ENCODE peak calls at places on chromosome 3, in nine cellular contexts. U is memory B cell; O is NCI-H1092; N is stimulated activated CD8-positive, alpha-beta memory T cell treated with anti-CD3 and anti-CD28 coated beads, Interleukin-7, amount 100 ng/mL, for 24 hours; C is right lobe of liver; Q is caudate nucleus; L is nephron progenitor cell; M is CD8-positive, alpha-beta T cell; V is GM20000. F is an unnamed sample.

GRCh38 chr3:178845446-178846118 is 226.0 kb downstream of the ZMAT3 start:
- DNase-seq in C (no peak), N (no peak), L (no peak), V (no peak), Q (no peak), O (no peak), M (no peak), U (no peak), F (no peak)

GRCh38 chr3:48023377-48023776 is 7.2 kb upstream of the MAP4 start:
- DNase-seq in C (no peak), V (no peak), N (no peak), M (no peak), Q (no peak), L (no peak), U (no peak), O (no peak), F (no peak)

GRCh38 chr3:57078366-57079220 is 18.1 kb downstream of the SPATA12 start:
- DNase-seq in M (no peak), U (peak), N (no peak), V (peak), Q (no peak), L (peak), O (no peak), C (no peak), F (peak)

GRCh38 chr3:191393146-191393545 is 62.8 kb upstream of the UTS2B start:
- DNase-seq in C (no peak), M (no peak), V (no peak), Q (no peak), O (no peak), N (no peak), L (no peak), U (no peak), F (no peak)

GRCh38 chr3:149783576-149783975 is 8.8 kb downstream of the ANKUB1 start:
- DNase-seq in M (no peak), C (no peak), V (no peak), O (no peak), N (no peak), Q (no peak), L (no peak), U (peak), F (no peak)

GRCh38 chr3:133712017-133712416 is 34.2 kb upstream of the TF start:
- DNase-seq in V (no peak), C (peak), O (no peak), L (no peak), N (no peak), M (no peak), Q (no peak), U (no peak), F (no peak)

GRCh38 chr3:72549819-72550581 is 298.2 kb downstream of the SHQ1 start:
- DNase-seq in M (no peak), U (no peak), Q (no peak), C (no peak), O (no peak), N (no peak), L (no peak), V (peak), F (peak)

GRCh38 chr3:151599103-151599672 is 134.5 kb upstream of the AADACL2 start:
- DNase-seq in C (no peak), O (no peak), L (peak), M (no peak), U (no peak), Q (no peak), N (no peak), V (no peak), F (no peak)

GRCh38 chr3:128922804-128923459 is 43.5 kb downstream of the ACAD9 start:
- DNase-seq in C (peak), M (peak), U (no peak), Q (no peak), O (no peak), N (peak), V (no peak), L (no peak), F (no peak)

GRCh38 chr3:189900578-189900977 is 220.1 kb downstream of the P3H2 start:
- DNase-seq in O (no peak), V (no peak), C (no peak), N (no peak), Q (no peak), M (no peak), U (no peak), L (no peak), F (no peak)

GRCh38 chr3:12287727-12288465 is 974 bp upstream of the PPARG start:
- DNase-seq in V (peak), L (peak), U (no peak), C (peak), N (no peak), O (no peak), Q (no peak), M (no peak), F (peak)

GRCh38 chr3:58151637-58152036 is 59.1 kb downstream of the DNASE1L3 start:
- DNase-seq in M (no peak), C (peak), V (no peak), O (no peak), Q (no peak), L (no peak), U (no peak), N (no peak), F (no peak)

GRCh38 chr3:149964296-149964695 is 6.4 kb downstream of the PFN2 start:
- DNase-seq in U (no peak), L (no peak), O (no peak), V (no peak), Q (no peak), C (no peak), M (no peak), N (no peak), F (no peak)

GRCh38 chr3:53513556-53514190 is 19.3 kb downstream of the CACNA1D start:
- DNase-seq in C (no peak), V (no peak), N (no peak), L (no peak), O (no peak), U (no peak), M (no peak), Q (no peak), F (no peak)

GRCh38 chr3:21752749-21753347 is 1.8 kb upstream of the ZNF385D start:
- DNase-seq in C (no peak), L (no peak), M (no peak), V (no peak), Q (no peak), U (no peak), N (no peak), O (no peak), F (peak)

GRCh38 chr3:13301295-13301987 is 118.7 kb downstream of the NUP210 start:
- DNase-seq in C (no peak), N (no peak), M (no peak), U (no peak), Q (no peak), L (peak), O (no peak), V (peak), F (peak)

GRCh38 chr3:44421280-44421679 is 56.2 kb downstream of the ZNF445 start:
- DNase-seq in L (no peak), M (no peak), Q (no peak), O (no peak), N (no peak), U (no peak), C (peak), V (no peak), F (no peak)

GRCh38 chr3:170977911-170978310 is 48.6 kb downstream of the SLC2A2 start:
- DNase-seq in U (no peak), L (no peak), V (no peak), N (no peak), C (no peak), O (no peak), M (no peak), Q (no peak), F (no peak)

GRCh38 chr3:149646181-149646766 is 11.6 kb downstream of the WWTR1 start:
- DNase-seq in N (no peak), V (no peak), L (no peak), M (no peak), U (no peak), O (no peak), C (no peak), Q (no peak), F (no peak)